ENCODE peak calls at places on chromosomes 2 and 18, in five cellular contexts. K is cardiac fibroblast, H is HFFc6, B is foreskin fibroblast, J is PC-3. M is an unnamed sample.

GRCh38 chr2:152466925-152467676 is 132.1 kb downstream of the FMNL2 start:
- DNase-seq in K (peak), H (no peak), B (peak), J (peak), M (no peak)

GRCh38 chr2:117958186-117958585 is 55.7 kb downstream of the CCDC93 start:
- DNase-seq in K (peak), H (peak), B (peak), J (peak), M (peak)

GRCh38 chr2:84779781-84780180 is 101.1 kb downstream of the TRABD2A start:
- DNase-seq in K (no peak), H (no peak), B (no peak), J (no peak), M (no peak)

GRCh38 chr18:9792565-9793226 is 84.6 kb downstream of the RAB31 start:
- DNase-seq in K (no peak), H (no peak), B (no peak), J (peak), M (no peak)

GRCh38 chr2:111617804-111618576 is 266.0 kb downstream of the ANAPC1 start:
- DNase-seq in K (peak), H (no peak), B (no peak), J (no peak), M (no peak)

GRCh38 chr18:10927980-10928605 is 221.3 kb downstream of the PIEZO2 start:
- DNase-seq in K (peak), H (no peak), B (no peak), J (no peak), M (no peak)

GRCh38 chr2:67977464-67977863 is 85.3 kb downstream of the C1D start:
- DNase-seq in K (no peak), H (no peak), B (no peak), J (no peak), M (no peak)

GRCh38 chr18:77262655-77263470 is 13.2 kb downstream of the GALR1 start:
- DNase-seq in K (no peak), H (no peak), B (no peak), J (peak), M (no peak)

GRCh38 chr2:48114256-48114655 is 208.0 kb upstream of the FBXO11 start:
- DNase-seq in K (peak), H (no peak), B (peak), J (peak), M (no peak)

GRCh38 chr2:206392118-206392517 is 51.2 kb upstream of the ADAM23 start:
- DNase-seq in K (peak), H (peak), B (peak), J (peak), M (no peak)

GRCh38 chr2:57621984-57622383 is 424.6 kb upstream of the VRK2 start:
- DNase-seq in K (no peak), H (no peak), B (no peak), J (no peak), M (no peak)

GRCh38 chr2:99389371-99389770 is 52.2 kb downstream of the EIF5B start:
- DNase-seq in K (no peak), H (peak), B (peak), J (no peak), M (no peak)

GRCh38 chr18:73891572-73892421 is 255.8 kb downstream of the FBXO15 start:
- DNase-seq in K (no peak), H (no peak), B (no peak), J (no peak), M (no peak)

GRCh38 chr2:169225906-169226305 is 136.4 kb downstream of the LRP2 start:
- DNase-seq in K (no peak), H (no peak), B (no peak), J (no peak), M (no peak)

GRCh38 chr2:169222665-169223064 is 139.7 kb downstream of the LRP2 start:
- DNase-seq in K (no peak), H (no peak), B (no peak), J (peak), M (no peak)

GRCh38 chr2:169225233-169225750 is 137.0 kb downstream of the LRP2 start:
- DNase-seq in K (no peak), H (no peak), B (no peak), J (no peak), M (no peak)

DNA sequence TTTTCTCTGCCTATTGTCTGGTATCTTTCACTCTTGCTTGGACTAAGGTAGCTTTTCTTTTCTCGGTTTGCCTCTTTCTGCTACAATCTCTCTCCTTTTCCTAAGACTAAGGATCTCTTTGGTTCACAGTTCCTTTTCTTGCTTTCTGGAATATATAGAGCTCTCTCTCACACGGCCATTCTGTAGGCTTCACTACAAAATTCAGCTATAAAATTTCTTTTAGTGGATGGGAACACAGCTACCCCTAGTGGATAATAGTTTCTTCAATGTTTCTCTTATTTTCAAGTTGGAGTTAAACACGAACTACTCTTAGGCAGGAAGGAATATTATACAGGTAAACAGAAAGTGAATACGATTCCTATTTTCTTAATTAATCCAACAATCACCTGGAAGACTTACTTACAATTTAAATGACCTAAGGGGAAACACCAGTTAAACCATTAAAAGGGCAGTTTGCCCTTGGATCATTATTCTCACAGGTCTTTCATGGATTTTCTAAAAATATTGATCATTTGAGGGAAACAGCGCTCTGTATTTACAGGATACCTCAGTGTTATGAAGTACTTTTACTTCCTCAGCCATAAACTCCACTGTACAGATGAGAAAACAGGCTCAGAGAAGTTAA is 140.5 kb downstream of the LRP2 start:
- DNase-seq in K (peak), H (no peak), B (no peak), J (peak), M (no peak)
- TF ChIP-seq CTCF in K (peak), H (peak), B (no peak), J (peak), M (no peak)

DNA sequence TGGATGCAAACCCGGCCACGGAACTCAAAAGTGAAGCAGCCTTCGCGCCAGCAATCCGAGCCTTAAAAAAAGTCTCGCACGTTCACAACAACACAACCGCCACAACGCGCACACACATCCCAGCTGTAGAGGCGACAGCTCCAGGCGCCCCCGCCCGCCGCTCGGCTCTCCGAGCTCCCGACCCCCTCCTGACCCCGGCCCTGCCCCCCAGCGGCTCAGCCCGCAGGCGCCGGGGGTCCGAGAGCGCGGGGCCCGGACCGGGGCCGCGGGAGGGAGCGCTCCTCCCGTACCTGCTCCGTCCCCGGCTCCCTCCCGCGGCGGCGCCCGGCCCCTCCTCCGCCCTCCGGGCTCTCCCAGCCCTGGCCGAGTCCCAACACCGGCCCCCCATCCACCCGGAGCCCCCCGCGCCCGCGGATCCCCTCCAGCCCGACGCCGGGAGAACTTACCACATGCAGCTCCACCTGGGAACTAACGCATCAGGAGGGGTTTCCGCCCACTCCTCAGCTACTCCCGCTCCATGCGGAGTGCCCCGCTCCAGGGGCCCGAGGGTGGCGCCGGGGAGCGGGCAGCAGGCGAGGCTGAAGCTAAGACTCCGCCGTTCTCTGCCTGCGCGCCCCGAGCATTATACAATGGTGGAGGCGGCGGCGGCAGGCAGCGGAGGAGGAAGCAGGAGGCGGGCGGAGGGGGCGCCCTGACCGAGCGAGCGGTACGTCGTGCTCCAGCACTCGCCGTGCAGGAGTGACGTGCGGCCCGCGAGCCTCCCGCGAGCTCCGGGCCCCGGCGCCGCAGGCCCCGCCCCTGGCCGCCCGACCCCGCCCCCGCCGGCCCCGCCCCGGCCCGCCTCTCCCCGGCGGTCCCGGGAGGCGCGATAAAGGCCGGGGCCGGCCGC is at the start of gene SERTAD2:
- DNase-seq in K (peak), H (peak), B (peak), J (peak), M (peak)
- TF ChIP-seq CTCF in K (peak), H (peak), B (no peak), J (no peak), M (no peak)

DNA sequence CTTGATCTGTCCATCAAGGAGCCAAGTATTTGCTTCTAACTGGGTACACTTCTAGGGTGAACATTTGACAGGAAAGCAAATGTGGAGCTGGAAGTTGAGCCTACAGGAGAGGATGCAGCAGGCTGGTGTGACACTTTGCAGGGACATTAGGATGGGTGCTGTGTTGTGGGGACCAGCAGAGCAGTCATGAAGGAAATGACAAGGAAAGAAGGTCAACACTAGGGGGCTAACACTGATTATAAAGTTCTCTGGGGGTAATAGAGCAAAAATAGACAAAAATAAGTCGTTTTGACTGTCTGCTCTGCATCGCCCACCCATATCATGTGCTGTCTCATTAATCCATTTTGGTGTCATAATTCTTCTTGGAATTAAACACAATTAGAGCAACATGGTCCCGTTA is 652.4 kb downstream of the STK39 start:
- DNase-seq in K (no peak), H (no peak), B (no peak), J (no peak), M (no peak)
- TF ChIP-seq CTCF in K (no peak), H (no peak), B (no peak), J (peak), M (no peak)

GRCh38 chr2:32965523-32966171 is 18.9 kb downstream of the LTBP1 start:
- DNase-seq in K (no peak), H (no peak), B (no peak), J (no peak), M (no peak)
- TF ChIP-seq CTCF in K (no peak), H (no peak), B (no peak), J (no peak), M (no peak)

M was measured in AG09319.